ENCODE peak calls at places on chromosome 17, in four cellular contexts. U is OCI-M1; G is mesothelial cell of epicardium; W is naive thymus-derived CD4-positive, alpha-beta T cell. R is an unnamed sample.

GRCh38 chr17:2853111-2853721 is 57.0 kb downstream of the RAP1GAP2 start:
- DNase-seq in W (peak), U (no peak), G (peak), R (no peak)

GRCh38 chr17:76383645-76384221 is 676 bp upstream of the SPHK1 start:
- DNase-seq in G (no peak), W (peak), U (peak), R (no peak)

GRCh38 chr17:80385046-80385445 is 29.9 kb upstream of the ENDOV start:
- DNase-seq in G (no peak), W (no peak), U (no peak), R (no peak)

GRCh38 chr17:2343421-2343820 is 6.1 kb downstream of the SGSM2 start:
- DNase-seq in G (no peak), U (no peak), W (no peak), R (no peak)

GRCh38 chr17:61476476-61477203 is 24.4 kb downstream of the TBX4 start:
- DNase-seq in G (peak), U (no peak), W (no peak), R (no peak)

GRCh38 chr17:57722704-57723043 is 22.4 kb downstream of the CCDC182 start:
- DNase-seq in G (no peak), U (no peak), W (no peak), R (no peak)

GRCh38 chr17:72970794-72971512 is 121.5 kb downstream of the SLC39A11 start:
- DNase-seq in W (no peak), U (no peak), G (no peak), R (no peak)

GRCh38 chr17:50173335-50173941 is 7.6 kb downstream of the SGCA start:
- DNase-seq in G (no peak), U (no peak), W (no peak), R (no peak)

GRCh38 chr17:42202696-42203095 is 8.4 kb upstream of the GHDC start:
- DNase-seq in G (no peak), U (no peak), W (no peak), R (no peak)

GRCh38 chr17:33115351-33115750 is 123.7 kb downstream of the SPACA3 start:
- DNase-seq in G (no peak), W (no peak), U (no peak), R (no peak)

GRCh38 chr17:83180264-83180995 is 101.0 kb downstream of the METRNL start:
- DNase-seq in G (peak), W (no peak), U (no peak), R (no peak)

GRCh38 chr17:39165178-39165843 is 650 bp downstream of the ARL5C start:
- DNase-seq in U (no peak), G (no peak), W (no peak), R (no peak)

GRCh38 chr17:16255481-16255901 is 38.5 kb downstream of the PIGL start:
- DNase-seq in U (peak), G (no peak), W (no peak), R (no peak)

GRCh38 chr17:73420897-73421296 is 109.1 kb upstream of the CDC42EP4 start:
- DNase-seq in W (no peak), U (peak), G (no peak), R (no peak)

GRCh38 chr17:66982011-66982508 is 17.6 kb downstream of the CACNG4 start:
- DNase-seq in W (no peak), G (no peak), U (no peak), R (no peak)

GRCh38 chr17:39769974-39770587 is 32.3 kb downstream of the GRB7 start:
- DNase-seq in U (no peak), G (no peak), W (peak), R (no peak)

GRCh38 chr17:17028878-17029535 is 13.2 kb upstream of the MPRIP start:
- DNase-seq in W (no peak), U (no peak), G (no peak), R (no peak)

GRCh38 chr17:28338056-28338768 is 2.7 kb downstream of the TNFAIP1 start:
- DNase-seq in G (no peak), W (no peak), U (no peak), R (no peak)

GRCh38 chr17:42571435-42572225 is 4.7 kb downstream of the MLX start:
- DNase-seq in G (no peak), U (no peak), W (no peak), R (no peak)

GRCh38 chr17:40325156-40326013 is 16.4 kb downstream of the RARA start:
- DNase-seq in W (no peak), G (no peak), U (no peak), R (no peak)